ENCODE peak calls at places on chromosomes 5 and 9, in four cellular contexts. One of them, this sample, is unnamed. For H3K27me3 and H3K4me1, the result is how much of the 10 kb centered on the place peaks cover.

GRCh38 chr9:81635526-81636279 is 53.6 kb downstream of the TLE1 start:
- DNase-seq in cardiac muscle cell: no peak
- DNase-seq in heart right ventricle: no peak
- DNase-seq in adrenal gland: no peak
- DNase-seq in this sample: no peak

GRCh38 chr9:72557549-72557948 is 36.1 kb downstream of the TMC1 start:
- DNase-seq in adrenal gland: peak
- DNase-seq in cardiac muscle cell: no peak
- DNase-seq in heart right ventricle: no peak
- DNase-seq in this sample: no peak

GRCh38 chr5:14039063-14039462 is 94.6 kb upstream of the DNAH5 start:
- DNase-seq in heart right ventricle: no peak
- DNase-seq in cardiac muscle cell: no peak
- DNase-seq in adrenal gland: no peak
- DNase-seq in this sample: no peak

GRCh38 chr9:105877719-105878118 is 183.4 kb downstream of the TMEM38B start:
- DNase-seq in adrenal gland: no peak
- DNase-seq in cardiac muscle cell: no peak
- DNase-seq in heart right ventricle: no peak
- DNase-seq in this sample: no peak

GRCh38 chr9:120910643-120911042 is 16.0 kb downstream of the TRAF1 start:
- DNase-seq in adrenal gland: no peak
- DNase-seq in heart right ventricle: no peak
- DNase-seq in cardiac muscle cell: no peak
- DNase-seq in this sample: no peak

GRCh38 chr9:81183763-81184162 is 505.6 kb downstream of the TLE1 start:
- DNase-seq in heart right ventricle: no peak
- DNase-seq in cardiac muscle cell: no peak
- DNase-seq in adrenal gland: no peak
- DNase-seq in this sample: no peak

GRCh38 chr5:88130189-88130815 is 138.3 kb downstream of the TMEM161B start:
- DNase-seq in heart right ventricle: no peak
- DNase-seq in adrenal gland: no peak
- DNase-seq in cardiac muscle cell: no peak
- DNase-seq in this sample: no peak

GRCh38 chr5:72194846-72195245 is 87.6 kb downstream of the MAP1B start:
- DNase-seq in heart right ventricle: no peak
- DNase-seq in adrenal gland: no peak
- DNase-seq in cardiac muscle cell: no peak
- DNase-seq in this sample: no peak

GRCh38 chr5:1709186-1709803 is 90.3 kb downstream of the MRPL36 start:
- DNase-seq in heart right ventricle: no peak
- DNase-seq in adrenal gland: no peak
- DNase-seq in cardiac muscle cell: peak
- DNase-seq in this sample: no peak

GRCh38 chr5:146291421-146292074 is 47.1 kb upstream of the POU4F3 start:
- DNase-seq in adrenal gland: no peak
- DNase-seq in heart right ventricle: no peak
- DNase-seq in cardiac muscle cell: peak
- DNase-seq in this sample: no peak

GRCh38 chr5:72355706-72356299 is 35.6 kb downstream of the PTCD2 start:
- DNase-seq in cardiac muscle cell: peak
- DNase-seq in heart right ventricle: no peak
- DNase-seq in adrenal gland: no peak
- DNase-seq in this sample: peak

GRCh38 chr9:13603916-13604315 is 324.4 kb upstream of the MPDZ start:
- DNase-seq in cardiac muscle cell: no peak
- DNase-seq in adrenal gland: no peak
- DNase-seq in heart right ventricle: no peak
- DNase-seq in this sample: no peak

GRCh38 chr9:89686134-89686533 is 81.3 kb downstream of the GADD45G start:
- DNase-seq in adrenal gland: peak
- DNase-seq in cardiac muscle cell: no peak
- DNase-seq in heart right ventricle: no peak
- DNase-seq in this sample: no peak

GRCh38 chr5:58002318-58002717 is 457.6 kb downstream of the PLK2 start:
- DNase-seq in cardiac muscle cell: no peak
- DNase-seq in adrenal gland: no peak
- DNase-seq in heart right ventricle: no peak
- DNase-seq in this sample: no peak

GRCh38 chr5:14580037-14581034 is 1.3 kb upstream of the OTULINL start:
- DNase-seq in adrenal gland: no peak
- DNase-seq in heart right ventricle: no peak
- DNase-seq in cardiac muscle cell: no peak
- DNase-seq in this sample: no peak

GRCh38 chr9:86545085-86545484 is 190.9 kb upstream of the TUT7 start:
- DNase-seq in heart right ventricle: no peak
- DNase-seq in adrenal gland: no peak
- DNase-seq in cardiac muscle cell: no peak
- DNase-seq in this sample: no peak

GRCh38 chr9:106450549-106450948 is 412.4 kb upstream of the ZNF462 start:
- DNase-seq in cardiac muscle cell: peak
- DNase-seq in adrenal gland: no peak
- DNase-seq in heart right ventricle: peak
- DNase-seq in this sample: peak

GRCh38 chr9:126377521-126377920 is 50.9 kb downstream of the MVB12B start:
- DNase-seq in cardiac muscle cell: no peak
- DNase-seq in adrenal gland: no peak
- DNase-seq in heart right ventricle: no peak
- DNase-seq in this sample: no peak

GRCh38 chr9:111412280-111412679 is 71.9 kb downstream of the ECPAS start:
- DNase-seq in heart right ventricle: no peak
- DNase-seq in adrenal gland: no peak
- DNase-seq in cardiac muscle cell: no peak
- DNase-seq in this sample: no peak

GRCh38 chr5:40652441-40653220 is 27.1 kb upstream of the PTGER4 start:
- DNase-seq in adrenal gland: no peak
- DNase-seq in heart right ventricle: no peak
- DNase-seq in cardiac muscle cell: no peak
- DNase-seq in this sample: no peak

GRCh38 chr5:59905217-59905616 is 11.7 kb upstream of the PDE4D start:
- DNase-seq in cardiac muscle cell: no peak
- DNase-seq in heart right ventricle: no peak
- DNase-seq in adrenal gland: no peak
- DNase-seq in this sample: no peak

GRCh38 chr5:18068851-18069250 is 434.6 kb downstream of the TAF11L14 start:
- DNase-seq in adrenal gland: no peak
- DNase-seq in heart right ventricle: no peak
- DNase-seq in cardiac muscle cell: no peak
- DNase-seq in this sample: no peak

GRCh38 chr5:112594060-112594850 is 143.4 kb upstream of the APC start:
- DNase-seq in cardiac muscle cell: no peak
- DNase-seq in heart right ventricle: no peak
- DNase-seq in adrenal gland: peak
- DNase-seq in this sample: no peak

GRCh38 chr5:127924606-127925005 is 159.0 kb upstream of the SLC12A2 start:
- DNase-seq in heart right ventricle: no peak
- DNase-seq in adrenal gland: no peak
- DNase-seq in cardiac muscle cell: no peak
- DNase-seq in this sample: no peak
- TF ChIP-seq CTCF in heart right ventricle: no peak
- TF ChIP-seq CTCF in adrenal gland: no peak
- TF ChIP-seq CTCF in cardiac muscle cell: no peak
- TF ChIP-seq CTCF in this sample: no peak

GRCh38 chr5:116575635-116576042 is 1.0 kb upstream of the SEMA6A start:
- DNase-seq in cardiac muscle cell: peak
- DNase-seq in adrenal gland: peak
- DNase-seq in heart right ventricle: peak
- DNase-seq in this sample: no peak

GRCh38 chr5:116577064-116577788 is 2.6 kb upstream of the SEMA6A start:
- DNase-seq in cardiac muscle cell: no peak
- DNase-seq in adrenal gland: no peak
- DNase-seq in heart right ventricle: no peak
- DNase-seq in this sample: no peak

GRCh38 chr5:116574682-116575634 is at the start of gene SEMA6A:
- DNase-seq in heart right ventricle: peak
- DNase-seq in adrenal gland: peak
- DNase-seq in cardiac muscle cell: peak
- DNase-seq in this sample: peak

GRCh38 chr5:116573617-116574431 is 799 bp downstream of the SEMA6A start:
- DNase-seq in adrenal gland: peak
- DNase-seq in cardiac muscle cell: peak
- DNase-seq in heart right ventricle: peak
- DNase-seq in this sample: peak

DNA sequence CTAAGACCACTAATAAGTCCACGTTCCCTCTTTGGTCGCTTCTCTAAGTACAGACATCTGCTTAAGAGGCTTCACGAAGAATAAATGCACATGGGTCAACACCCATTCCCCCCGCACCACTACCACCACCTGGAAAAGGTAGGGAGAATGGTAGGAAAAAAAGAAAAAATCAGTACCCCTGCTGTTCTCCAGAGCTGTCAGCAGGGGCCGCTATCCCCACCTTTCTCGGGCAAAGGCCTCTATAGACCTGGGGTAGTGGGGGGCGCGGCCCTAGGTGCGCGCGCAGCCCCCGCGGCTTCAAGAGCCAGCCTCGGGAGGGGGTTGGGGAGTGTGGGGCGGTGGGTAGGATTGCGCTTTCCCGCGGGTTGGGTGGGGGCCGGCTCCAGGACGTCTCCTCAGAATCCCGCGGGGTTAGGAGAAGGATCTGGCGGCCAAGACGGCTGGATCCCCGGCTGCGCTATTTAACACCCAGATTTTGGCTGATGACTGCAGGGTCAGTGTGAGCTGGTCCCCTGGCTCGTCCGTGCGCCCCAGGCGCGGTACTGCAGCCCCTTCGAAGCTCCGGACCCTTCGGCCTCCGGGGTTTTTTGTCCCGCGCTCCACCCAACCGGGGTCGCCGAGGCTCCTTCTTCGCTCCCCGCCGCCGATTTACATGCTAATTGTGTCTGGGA is 1.6 kb upstream of the SEMA6A start:
- DNase-seq in adrenal gland: peak
- DNase-seq in heart right ventricle: peak
- DNase-seq in cardiac muscle cell: peak
- DNase-seq in this sample: peak
- H3K27me3 ChIP-seq in adrenal gland: under half
- H3K27me3 ChIP-seq in heart right ventricle: under half
- H3K27me3 ChIP-seq in cardiac muscle cell: under half
- H3K27me3 ChIP-seq in this sample: under half

DNA sequence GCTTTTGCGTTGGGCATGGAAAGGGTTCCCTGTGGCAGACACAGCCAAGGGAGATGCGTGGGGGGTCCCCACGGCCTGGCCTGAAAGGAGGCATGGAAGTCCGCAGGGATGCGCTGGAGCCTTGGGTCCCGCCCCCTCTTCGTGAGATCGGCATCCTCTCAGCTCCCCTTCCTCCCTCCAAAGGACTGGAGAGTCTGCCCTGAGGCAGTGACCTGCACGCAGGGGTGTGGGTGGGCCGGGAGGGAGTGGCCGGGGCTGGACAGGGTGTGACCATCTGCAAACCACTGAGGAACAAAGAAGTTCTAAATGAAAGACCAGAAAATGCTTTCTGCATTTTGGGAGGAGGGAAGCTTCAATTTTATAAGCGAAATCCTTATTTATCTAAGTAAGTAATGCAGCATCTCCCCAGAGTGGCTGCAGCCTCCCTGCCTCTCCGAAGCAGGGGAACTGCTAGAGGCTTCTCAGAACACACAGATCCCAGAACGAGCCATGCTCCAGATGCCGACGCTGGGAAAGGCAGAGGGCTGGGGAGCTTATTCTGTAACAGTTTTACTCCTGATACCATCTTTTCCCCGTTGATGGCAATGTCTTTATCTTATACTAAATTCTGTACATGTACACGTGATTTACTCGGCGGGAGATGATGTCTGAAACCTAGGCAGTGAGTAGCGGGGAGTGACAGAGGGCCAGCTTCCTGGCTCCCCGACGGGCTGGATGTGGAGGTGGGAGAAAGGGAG is 221.7 kb downstream of the FANCC start:
- DNase-seq in adrenal gland: no peak
- DNase-seq in heart right ventricle: no peak
- DNase-seq in cardiac muscle cell: no peak
- DNase-seq in this sample: no peak
- H3K4me1 ChIP-seq in adrenal gland: under half
- H3K4me1 ChIP-seq in heart right ventricle: half or more
- H3K4me1 ChIP-seq in cardiac muscle cell: under half
- H3K4me1 ChIP-seq in this sample: half or more

DNA sequence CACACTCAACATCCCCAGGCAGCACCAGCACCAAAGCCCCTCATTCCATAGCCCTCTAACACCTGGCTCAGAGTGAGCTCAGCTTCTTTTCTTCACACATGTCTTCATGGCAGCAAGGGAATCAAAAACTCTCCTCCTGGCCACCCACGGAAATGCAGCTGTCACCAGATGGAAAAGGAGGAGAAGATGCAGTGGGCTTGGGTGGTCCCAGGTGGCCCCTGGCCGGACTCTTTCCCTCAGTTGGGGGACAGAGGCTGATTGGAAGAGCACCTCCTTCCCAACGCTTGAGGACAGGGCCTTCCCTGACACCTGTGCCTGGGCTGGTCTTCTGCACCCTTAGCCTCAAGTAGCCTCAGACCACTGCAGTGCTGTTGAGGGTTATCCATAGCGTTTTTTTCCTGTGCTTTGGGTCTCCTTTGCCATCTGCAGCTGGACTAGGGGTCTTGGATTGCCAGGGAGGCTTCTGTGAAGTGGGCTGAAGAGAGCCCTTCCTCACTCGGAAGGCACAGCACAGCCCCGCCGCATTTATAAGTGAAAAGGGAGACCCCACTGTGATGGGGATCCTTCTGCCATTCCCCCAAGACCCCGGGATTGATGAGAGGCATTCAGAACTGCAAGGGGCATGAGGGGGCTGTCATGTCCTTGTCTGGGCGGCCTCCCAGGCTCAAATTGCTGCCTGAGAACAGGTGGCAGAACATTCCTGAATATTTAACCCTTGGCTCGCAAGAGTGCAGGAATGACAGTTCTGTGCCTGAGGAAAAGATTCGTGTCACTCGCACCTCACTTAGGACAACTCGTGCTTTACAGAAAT is 200.0 kb downstream of the AUH start:
- DNase-seq in adrenal gland: no peak
- DNase-seq in heart right ventricle: no peak
- DNase-seq in cardiac muscle cell: no peak
- DNase-seq in this sample: no peak
- TF ChIP-seq CTCF in adrenal gland: no peak
- TF ChIP-seq CTCF in heart right ventricle: no peak
- TF ChIP-seq CTCF in cardiac muscle cell: no peak
- TF ChIP-seq CTCF in this sample: no peak

DNA sequence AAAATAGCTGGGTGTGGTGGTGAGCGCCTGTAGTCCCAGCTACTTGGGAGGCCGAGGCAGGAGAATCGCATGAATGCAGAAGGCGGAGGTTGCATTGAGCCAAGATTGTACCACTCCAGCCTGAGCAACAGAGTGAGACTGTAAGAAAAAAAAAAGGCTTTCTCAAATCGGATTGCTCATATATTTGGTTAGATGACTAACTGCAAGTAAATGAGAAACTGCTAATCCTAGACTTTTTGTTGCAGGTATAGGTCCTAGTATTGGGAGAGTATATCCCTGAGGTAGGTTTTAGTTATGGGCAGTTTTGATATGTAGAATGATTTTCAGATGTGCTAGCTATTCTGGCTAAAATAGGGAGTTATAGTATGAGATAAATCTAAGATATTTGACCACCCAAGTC is 944.8 kb downstream of the DNAH5 start:
- DNase-seq in adrenal gland: no peak
- DNase-seq in heart right ventricle: no peak
- DNase-seq in cardiac muscle cell: no peak
- DNase-seq in this sample: no peak
- H3K27me3 ChIP-seq in adrenal gland: under half
- H3K27me3 ChIP-seq in heart right ventricle: under half
- H3K27me3 ChIP-seq in cardiac muscle cell: under half
- H3K27me3 ChIP-seq in this sample: under half

This sample was measured in left ventricle myocardium inferior.